ENCODE peak calls at places on chromosomes 13 and 19, in five cellular contexts. One of them, this sample, is unnamed.

GRCh38 chr19:8640402-8641004 is 10.1 kb downstream of the NFILZ start:
- DNase-seq in HuH-7: peak; percentile 69
- DNase-seq in fibroblast of lung: no peak
- DNase-seq in EH: no peak
- DNase-seq in stimulated activated effector memory CD8-positive, alpha-beta T cell treated with anti-CD3 and anti-CD28 coated beads, Interleukin-12 subunit alpha, Interleukin-12 subunit beta, amount 100 ng/mL, for 72 hours: no peak
- DNase-seq in this sample: no peak

GRCh38 chr19:58499021-58499927 is 12.5 kb downstream of the SLC27A5 start:
- DNase-seq in HuH-7: peak; percentile 80
- DNase-seq in fibroblast of lung: peak; percentile 97
- DNase-seq in EH: peak; percentile 99
- DNase-seq in stimulated activated effector memory CD8-positive, alpha-beta T cell treated with anti-CD3 and anti-CD28 coated beads, Interleukin-12 subunit alpha, Interleukin-12 subunit beta, amount 100 ng/mL, for 72 hours: peak; percentile 89
- DNase-seq in this sample: peak; percentile 99

GRCh38 chr13:87622921-87623320 is 48.2 kb upstream of the SLITRK5 start:
- DNase-seq in HuH-7: no peak
- DNase-seq in fibroblast of lung: peak; percentile 5
- DNase-seq in EH: no peak
- DNase-seq in stimulated activated effector memory CD8-positive, alpha-beta T cell treated with anti-CD3 and anti-CD28 coated beads, Interleukin-12 subunit alpha, Interleukin-12 subunit beta, amount 100 ng/mL, for 72 hours: no peak
- DNase-seq in this sample: no peak

GRCh38 chr19:16447015-16447384 is 24.8 kb downstream of the EPS15L1 start:
- DNase-seq in HuH-7: peak; percentile 74
- DNase-seq in fibroblast of lung: peak; percentile 87
- DNase-seq in EH: peak; percentile 78
- DNase-seq in stimulated activated effector memory CD8-positive, alpha-beta T cell treated with anti-CD3 and anti-CD28 coated beads, Interleukin-12 subunit alpha, Interleukin-12 subunit beta, amount 100 ng/mL, for 72 hours: peak; percentile 40
- DNase-seq in this sample: no peak

GRCh38 chr13:49759503-49759902 is 33.0 kb downstream of the KPNA3 start:
- DNase-seq in HuH-7: no peak
- DNase-seq in fibroblast of lung: no peak
- DNase-seq in EH: peak; percentile 35
- DNase-seq in stimulated activated effector memory CD8-positive, alpha-beta T cell treated with anti-CD3 and anti-CD28 coated beads, Interleukin-12 subunit alpha, Interleukin-12 subunit beta, amount 100 ng/mL, for 72 hours: no peak
- DNase-seq in this sample: no peak

GRCh38 chr13:26977541-26977940 is 194.1 kb downstream of the USP12 start:
- DNase-seq in HuH-7: no peak
- DNase-seq in fibroblast of lung: peak; percentile 71
- DNase-seq in EH: peak; percentile 58
- DNase-seq in stimulated activated effector memory CD8-positive, alpha-beta T cell treated with anti-CD3 and anti-CD28 coated beads, Interleukin-12 subunit alpha, Interleukin-12 subunit beta, amount 100 ng/mL, for 72 hours: no peak
- DNase-seq in this sample: no peak

GRCh38 chr13:97141564-97142005 is 80.5 kb upstream of the MBNL2 start:
- DNase-seq in HuH-7: peak; percentile 32
- DNase-seq in fibroblast of lung: peak; percentile 88
- DNase-seq in EH: peak; percentile 88
- DNase-seq in stimulated activated effector memory CD8-positive, alpha-beta T cell treated with anti-CD3 and anti-CD28 coated beads, Interleukin-12 subunit alpha, Interleukin-12 subunit beta, amount 100 ng/mL, for 72 hours: no peak
- DNase-seq in this sample: peak; percentile 61

GRCh38 chr19:24101459-24102122 is 14.6 kb downstream of the ZNF254 start:
- DNase-seq in HuH-7: no peak
- DNase-seq in fibroblast of lung: peak; percentile 33
- DNase-seq in EH: no peak
- DNase-seq in stimulated activated effector memory CD8-positive, alpha-beta T cell treated with anti-CD3 and anti-CD28 coated beads, Interleukin-12 subunit alpha, Interleukin-12 subunit beta, amount 100 ng/mL, for 72 hours: no peak
- DNase-seq in this sample: no peak

GRCh38 chr13:65656740-65657329 is 1573.3 kb downstream of the PCDH9 start:
- DNase-seq in HuH-7: no peak
- DNase-seq in fibroblast of lung: peak; percentile 12
- DNase-seq in EH: peak; percentile 30
- DNase-seq in stimulated activated effector memory CD8-positive, alpha-beta T cell treated with anti-CD3 and anti-CD28 coated beads, Interleukin-12 subunit alpha, Interleukin-12 subunit beta, amount 100 ng/mL, for 72 hours: no peak
- DNase-seq in this sample: no peak

GRCh38 chr13:71760226-71760591 is 106.8 kb downstream of the DACH1 start:
- DNase-seq in HuH-7: no peak
- DNase-seq in fibroblast of lung: no peak
- DNase-seq in EH: no peak
- DNase-seq in stimulated activated effector memory CD8-positive, alpha-beta T cell treated with anti-CD3 and anti-CD28 coated beads, Interleukin-12 subunit alpha, Interleukin-12 subunit beta, amount 100 ng/mL, for 72 hours: no peak
- DNase-seq in this sample: no peak

GRCh38 chr19:10334340-10335148 is 1.2 kb upstream of the RAVER1 start:
- DNase-seq in HuH-7: peak; percentile 85
- DNase-seq in fibroblast of lung: peak; percentile 94
- DNase-seq in EH: peak; percentile 97
- DNase-seq in stimulated activated effector memory CD8-positive, alpha-beta T cell treated with anti-CD3 and anti-CD28 coated beads, Interleukin-12 subunit alpha, Interleukin-12 subunit beta, amount 100 ng/mL, for 72 hours: peak; percentile 34
- DNase-seq in this sample: peak; percentile 92

GRCh38 chr13:30872685-30873443 is 33.2 kb upstream of the MEDAG start:
- DNase-seq in HuH-7: no peak
- DNase-seq in fibroblast of lung: peak; percentile 95
- DNase-seq in EH: peak; percentile 90
- DNase-seq in stimulated activated effector memory CD8-positive, alpha-beta T cell treated with anti-CD3 and anti-CD28 coated beads, Interleukin-12 subunit alpha, Interleukin-12 subunit beta, amount 100 ng/mL, for 72 hours: no peak
- DNase-seq in this sample: no peak

GRCh38 chr13:106373304-106373988 is 162.0 kb downstream of the EFNB2 start:
- DNase-seq in HuH-7: no peak
- DNase-seq in fibroblast of lung: peak; percentile 20
- DNase-seq in EH: peak; percentile 52
- DNase-seq in stimulated activated effector memory CD8-positive, alpha-beta T cell treated with anti-CD3 and anti-CD28 coated beads, Interleukin-12 subunit alpha, Interleukin-12 subunit beta, amount 100 ng/mL, for 72 hours: no peak
- DNase-seq in this sample: no peak

GRCh38 chr19:9597027-9597426 is 12.7 kb upstream of the ZNF121 start:
- DNase-seq in HuH-7: no peak
- DNase-seq in fibroblast of lung: peak; percentile 92
- DNase-seq in EH: peak; percentile 82
- DNase-seq in stimulated activated effector memory CD8-positive, alpha-beta T cell treated with anti-CD3 and anti-CD28 coated beads, Interleukin-12 subunit alpha, Interleukin-12 subunit beta, amount 100 ng/mL, for 72 hours: no peak
- DNase-seq in this sample: no peak

GRCh38 chr19:632228-633067 is 889 bp downstream of the POLRMT start:
- DNase-seq in HuH-7: peak; percentile 71
- DNase-seq in fibroblast of lung: peak; percentile 62
- DNase-seq in EH: peak; percentile 78
- DNase-seq in stimulated activated effector memory CD8-positive, alpha-beta T cell treated with anti-CD3 and anti-CD28 coated beads, Interleukin-12 subunit alpha, Interleukin-12 subunit beta, amount 100 ng/mL, for 72 hours: peak; percentile 46
- DNase-seq in this sample: no peak

GRCh38 chr19:5949792-5950305 is 28.1 kb downstream of the RANBP3 start:
- DNase-seq in HuH-7: no peak
- DNase-seq in fibroblast of lung: no peak
- DNase-seq in EH: no peak
- DNase-seq in stimulated activated effector memory CD8-positive, alpha-beta T cell treated with anti-CD3 and anti-CD28 coated beads, Interleukin-12 subunit alpha, Interleukin-12 subunit beta, amount 100 ng/mL, for 72 hours: no peak
- DNase-seq in this sample: no peak

GRCh38 chr19:35733180-35734125 is 8.8 kb downstream of the IGFLR1 start:
- DNase-seq in HuH-7: no peak
- DNase-seq in fibroblast of lung: no peak
- DNase-seq in EH: no peak
- DNase-seq in stimulated activated effector memory CD8-positive, alpha-beta T cell treated with anti-CD3 and anti-CD28 coated beads, Interleukin-12 subunit alpha, Interleukin-12 subunit beta, amount 100 ng/mL, for 72 hours: no peak
- DNase-seq in this sample: no peak

GRCh38 chr13:26651234-26651633 is 93.8 kb downstream of the WASF3 start:
- DNase-seq in HuH-7: no peak
- DNase-seq in fibroblast of lung: no peak
- DNase-seq in EH: no peak
- DNase-seq in stimulated activated effector memory CD8-positive, alpha-beta T cell treated with anti-CD3 and anti-CD28 coated beads, Interleukin-12 subunit alpha, Interleukin-12 subunit beta, amount 100 ng/mL, for 72 hours: no peak
- DNase-seq in this sample: no peak

GRCh38 chr13:42594577-42595571 is 20.9 kb downstream of the TNFSF11 start:
- DNase-seq in HuH-7: peak; percentile 37
- DNase-seq in fibroblast of lung: peak; percentile 27
- DNase-seq in EH: peak; percentile 71
- DNase-seq in stimulated activated effector memory CD8-positive, alpha-beta T cell treated with anti-CD3 and anti-CD28 coated beads, Interleukin-12 subunit alpha, Interleukin-12 subunit beta, amount 100 ng/mL, for 72 hours: peak; percentile 17
- DNase-seq in this sample: no peak

GRCh38 chr19:31532034-31532433 is 182.8 kb upstream of the TSHZ3 start:
- DNase-seq in HuH-7: no peak
- DNase-seq in fibroblast of lung: no peak
- DNase-seq in EH: no peak
- DNase-seq in stimulated activated effector memory CD8-positive, alpha-beta T cell treated with anti-CD3 and anti-CD28 coated beads, Interleukin-12 subunit alpha, Interleukin-12 subunit beta, amount 100 ng/mL, for 72 hours: no peak
- DNase-seq in this sample: no peak

GRCh38 chr19:46654621-46655152 is 6.3 kb downstream of the DACT3 start:
- DNase-seq in HuH-7: no peak
- DNase-seq in fibroblast of lung: no peak
- DNase-seq in EH: no peak
- DNase-seq in stimulated activated effector memory CD8-positive, alpha-beta T cell treated with anti-CD3 and anti-CD28 coated beads, Interleukin-12 subunit alpha, Interleukin-12 subunit beta, amount 100 ng/mL, for 72 hours: no peak
- DNase-seq in this sample: no peak

GRCh38 chr19:17097593-17098126 is 22.1 kb downstream of the MYO9B start:
- DNase-seq in HuH-7: peak; percentile 67
- DNase-seq in fibroblast of lung: peak; percentile 39
- DNase-seq in EH: peak; percentile 66
- DNase-seq in stimulated activated effector memory CD8-positive, alpha-beta T cell treated with anti-CD3 and anti-CD28 coated beads, Interleukin-12 subunit alpha, Interleukin-12 subunit beta, amount 100 ng/mL, for 72 hours: no peak
- DNase-seq in this sample: no peak

GRCh38 chr19:47305309-47305751 is 4.3 kb upstream of the C5AR1 start:
- DNase-seq in HuH-7: peak; percentile 72
- DNase-seq in fibroblast of lung: peak; percentile 79
- DNase-seq in EH: peak; percentile 92
- DNase-seq in stimulated activated effector memory CD8-positive, alpha-beta T cell treated with anti-CD3 and anti-CD28 coated beads, Interleukin-12 subunit alpha, Interleukin-12 subunit beta, amount 100 ng/mL, for 72 hours: peak; percentile 49
- DNase-seq in this sample: no peak

GRCh38 chr19:38831142-38831605 is 420 bp downstream of the ECH1 start:
- DNase-seq in HuH-7: peak; percentile 85
- DNase-seq in fibroblast of lung: peak; percentile 98
- DNase-seq in EH: peak; percentile 99
- DNase-seq in stimulated activated effector memory CD8-positive, alpha-beta T cell treated with anti-CD3 and anti-CD28 coated beads, Interleukin-12 subunit alpha, Interleukin-12 subunit beta, amount 100 ng/mL, for 72 hours: no peak
- DNase-seq in this sample: peak; percentile 89

GRCh38 chr19:11339254-11340098 is at the start of gene RAB3D:
- DNase-seq in HuH-7: peak; percentile 89
- DNase-seq in fibroblast of lung: peak; percentile 73
- DNase-seq in EH: peak; percentile 90
- DNase-seq in stimulated activated effector memory CD8-positive, alpha-beta T cell treated with anti-CD3 and anti-CD28 coated beads, Interleukin-12 subunit alpha, Interleukin-12 subunit beta, amount 100 ng/mL, for 72 hours: peak; percentile 70
- DNase-seq in this sample: peak; percentile 83

GRCh38 chr19:30662211-30662861 is 290.2 kb downstream of the ZNF536 start:
- DNase-seq in HuH-7: no peak
- DNase-seq in fibroblast of lung: peak; percentile 57
- DNase-seq in EH: peak; percentile 7
- DNase-seq in stimulated activated effector memory CD8-positive, alpha-beta T cell treated with anti-CD3 and anti-CD28 coated beads, Interleukin-12 subunit alpha, Interleukin-12 subunit beta, amount 100 ng/mL, for 72 hours: no peak
- DNase-seq in this sample: no peak

GRCh38 chr13:50840327-50840726 is 3.2 kb downstream of the DLEU7 start:
- DNase-seq in HuH-7: no peak
- DNase-seq in fibroblast of lung: no peak
- DNase-seq in EH: no peak
- DNase-seq in stimulated activated effector memory CD8-positive, alpha-beta T cell treated with anti-CD3 and anti-CD28 coated beads, Interleukin-12 subunit alpha, Interleukin-12 subunit beta, amount 100 ng/mL, for 72 hours: no peak
- DNase-seq in this sample: no peak

GRCh38 chr19:31255863-31256600 is 93.2 kb downstream of the TSHZ3 start:
- DNase-seq in HuH-7: no peak
- DNase-seq in fibroblast of lung: no peak
- DNase-seq in EH: no peak
- DNase-seq in stimulated activated effector memory CD8-positive, alpha-beta T cell treated with anti-CD3 and anti-CD28 coated beads, Interleukin-12 subunit alpha, Interleukin-12 subunit beta, amount 100 ng/mL, for 72 hours: no peak
- DNase-seq in this sample: no peak

GRCh38 chr19:16018801-16019551 is 57.3 kb upstream of the TPM4 start:
- DNase-seq in HuH-7: no peak
- DNase-seq in fibroblast of lung: no peak
- DNase-seq in EH: no peak
- DNase-seq in stimulated activated effector memory CD8-positive, alpha-beta T cell treated with anti-CD3 and anti-CD28 coated beads, Interleukin-12 subunit alpha, Interleukin-12 subunit beta, amount 100 ng/mL, for 72 hours: no peak
- DNase-seq in this sample: no peak

GRCh38 chr19:11204943-11205349 is 7.6 kb upstream of the KANK2 start:
- DNase-seq in HuH-7: no peak
- DNase-seq in fibroblast of lung: no peak
- DNase-seq in EH: peak; percentile 21
- DNase-seq in stimulated activated effector memory CD8-positive, alpha-beta T cell treated with anti-CD3 and anti-CD28 coated beads, Interleukin-12 subunit alpha, Interleukin-12 subunit beta, amount 100 ng/mL, for 72 hours: no peak
- DNase-seq in this sample: no peak

GRCh38 chr19:3243851-3244700 is 19.6 kb downstream of the CELF5 start:
- DNase-seq in HuH-7: no peak
- DNase-seq in fibroblast of lung: peak; percentile 51
- DNase-seq in EH: peak; percentile 65
- DNase-seq in stimulated activated effector memory CD8-positive, alpha-beta T cell treated with anti-CD3 and anti-CD28 coated beads, Interleukin-12 subunit alpha, Interleukin-12 subunit beta, amount 100 ng/mL, for 72 hours: no peak
- DNase-seq in this sample: no peak

GRCh38 chr13:113544071-113544891 is 40.3 kb upstream of the TFDP1 start:
- DNase-seq in HuH-7: no peak
- DNase-seq in fibroblast of lung: no peak
- DNase-seq in EH: no peak
- DNase-seq in stimulated activated effector memory CD8-positive, alpha-beta T cell treated with anti-CD3 and anti-CD28 coated beads, Interleukin-12 subunit alpha, Interleukin-12 subunit beta, amount 100 ng/mL, for 72 hours: no peak
- DNase-seq in this sample: peak; percentile 48

GRCh38 chr19:44777715-44778347 is at the start of gene CBLC:
- DNase-seq in HuH-7: no peak
- DNase-seq in fibroblast of lung: no peak
- DNase-seq in EH: no peak
- DNase-seq in stimulated activated effector memory CD8-positive, alpha-beta T cell treated with anti-CD3 and anti-CD28 coated beads, Interleukin-12 subunit alpha, Interleukin-12 subunit beta, amount 100 ng/mL, for 72 hours: no peak
- DNase-seq in this sample: peak; percentile 82

GRCh38 chr13:41802684-41803554 is 158.0 kb downstream of the VWA8 start:
- DNase-seq in HuH-7: no peak
- DNase-seq in fibroblast of lung: peak; percentile 89
- DNase-seq in EH: peak; percentile 84
- DNase-seq in stimulated activated effector memory CD8-positive, alpha-beta T cell treated with anti-CD3 and anti-CD28 coated beads, Interleukin-12 subunit alpha, Interleukin-12 subunit beta, amount 100 ng/mL, for 72 hours: no peak
- DNase-seq in this sample: no peak

This sample was measured in breast epithelium.